ENCODE peak calls at places on chromosomes 13 and 19, in eight cellular contexts. I is transverse colon, H is cardiac muscle cell, D is A549, N is tibial nerve, X is adrenal gland, K is stomach, B is body of pancreas. Z is an unnamed sample. For H3K4me1, the result is how much of the 10 kb centered on the place peaks cover.

GRCh38 chr13:90954605-90955004 is 392.9 kb upstream of the MIR17HG start:
- DNase-seq in H (no peak), X (no peak), I (no peak), B (no peak), K (no peak), N (no peak), D (no peak), Z (no peak)

GRCh38 chr13:34201050-34201913 is 383.3 kb downstream of the RFC3 start:
- DNase-seq in N (no peak), B (no peak), K (no peak), D (peak), I (no peak), H (peak), X (no peak), Z (no peak)

GRCh38 chr13:41925014-41925413 is 35.9 kb downstream of the VWA8 start:
- DNase-seq in I (no peak), N (no peak), B (no peak), K (no peak), H (no peak), X (no peak), D (no peak), Z (no peak)

GRCh38 chr13:95982144-95982543 is 71.1 kb downstream of the UGGT2 start:
- DNase-seq in B (no peak), K (no peak), I (no peak), D (no peak), X (no peak), N (no peak), H (no peak), Z (no peak)

GRCh38 chr19:58474291-58474996 is 1.7 kb upstream of the ZNF446 start:
- DNase-seq in D (no peak), B (no peak), X (no peak), N (no peak), H (peak), I (no peak), K (no peak), Z (no peak)

GRCh38 chr13:86933676-86934075 is 737.5 kb upstream of the SLITRK5 start:
- DNase-seq in X (no peak), I (no peak), N (no peak), K (no peak), H (no peak), D (no peak), B (no peak), Z (no peak)

GRCh38 chr13:55029280-55029679 is 2000.7 kb downstream of the OLFM4 start:
- DNase-seq in I (no peak), K (no peak), H (no peak), N (no peak), D (no peak), B (no peak), X (no peak), Z (no peak)

GRCh38 chr13:94480672-94481145 is 1.2 kb upstream of the DCT start:
- DNase-seq in D (no peak), I (no peak), N (peak), B (no peak), X (no peak), H (peak), K (no peak), Z (no peak)

GRCh38 chr19:42529248-42529764 is 1.0 kb upstream of the CEACAM1 start:
- DNase-seq in B (peak), H (peak), D (peak), K (peak), I (peak), X (peak), N (peak), Z (peak)

GRCh38 chr19:1401138-1401888 is at the start of gene GAMT:
- DNase-seq in I (peak), B (peak), H (peak), D (no peak), N (no peak), X (no peak), K (no peak), Z (no peak)

GRCh38 chr19:46624958-46625661 is at the start of gene PTGIR:
- DNase-seq in I (peak), N (peak), B (peak), K (no peak), H (peak), D (no peak), X (peak), Z (no peak)

GRCh38 chr19:991174-991931 is 7.2 kb downstream of the WDR18 start:
- DNase-seq in X (no peak), H (peak), K (no peak), B (no peak), D (no peak), I (peak), N (no peak), Z (no peak)

GRCh38 chr19:15118789-15119494 is 11.7 kb downstream of the SYDE1 start:
- DNase-seq in B (no peak), D (no peak), X (no peak), I (no peak), N (no peak), H (no peak), K (no peak), Z (no peak)

GRCh38 chr13:49533011-49533410 is 37.3 kb downstream of the PHF11 start:
- DNase-seq in B (no peak), K (no peak), X (no peak), D (no peak), N (no peak), I (no peak), H (no peak), Z (no peak)

GRCh38 chr13:49538404-49538803 is 42.7 kb downstream of the PHF11 start:
- DNase-seq in H (no peak), N (no peak), X (no peak), D (no peak), I (no peak), K (no peak), B (no peak), Z (no peak)

GRCh38 chr13:49533586-49534269 is 38.0 kb downstream of the PHF11 start:
- DNase-seq in K (no peak), H (no peak), B (no peak), X (no peak), D (no peak), I (no peak), N (no peak), Z (no peak)

GRCh38 chr13:49539313-49539712 is 43.6 kb downstream of the PHF11 start:
- DNase-seq in X (no peak), H (no peak), K (no peak), I (no peak), B (no peak), D (no peak), N (no peak), Z (no peak)

DNA sequence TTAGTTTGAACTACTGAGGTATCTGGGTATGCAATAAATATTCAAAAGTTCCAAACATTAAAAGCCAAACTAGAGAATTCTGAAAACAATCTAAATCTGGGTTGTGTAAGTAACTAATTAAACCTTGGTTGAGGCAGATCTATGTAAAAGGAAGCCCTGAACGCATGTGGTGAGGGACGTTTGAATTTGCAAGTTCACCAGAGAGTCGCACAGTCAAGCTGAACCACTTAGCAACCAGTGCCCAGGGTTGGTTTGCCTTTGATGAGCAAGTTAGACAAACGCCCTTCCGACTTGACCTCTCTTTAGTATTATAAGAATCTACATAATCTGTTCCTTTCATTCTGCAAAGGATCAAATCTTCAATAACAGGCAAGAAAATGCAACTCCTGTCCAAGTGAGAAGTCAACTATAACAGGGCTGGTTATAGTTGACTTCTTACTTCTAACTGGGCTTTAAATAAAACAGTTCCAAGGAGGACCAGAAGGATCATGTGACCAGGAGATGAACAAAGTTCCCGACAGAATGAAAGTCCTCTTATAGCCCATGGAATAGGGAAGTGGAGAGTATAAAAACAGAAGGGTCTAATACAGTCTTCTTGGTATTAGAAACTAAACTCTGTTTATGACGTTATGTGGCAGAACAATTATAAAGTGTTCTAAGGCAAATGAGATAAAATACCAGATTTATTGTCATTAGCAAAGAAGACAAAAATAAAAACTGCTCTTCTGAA is 40.6 kb downstream of the PHF11 start:
- DNase-seq in K (no peak), I (no peak), B (no peak), H (no peak), N (no peak), D (no peak), X (no peak), Z (no peak)
- H3K4me1 ChIP-seq in K (under half), I (under half), B (under half), H (under half), N (under half), D (under half), X (under half), Z (under half)

DNA sequence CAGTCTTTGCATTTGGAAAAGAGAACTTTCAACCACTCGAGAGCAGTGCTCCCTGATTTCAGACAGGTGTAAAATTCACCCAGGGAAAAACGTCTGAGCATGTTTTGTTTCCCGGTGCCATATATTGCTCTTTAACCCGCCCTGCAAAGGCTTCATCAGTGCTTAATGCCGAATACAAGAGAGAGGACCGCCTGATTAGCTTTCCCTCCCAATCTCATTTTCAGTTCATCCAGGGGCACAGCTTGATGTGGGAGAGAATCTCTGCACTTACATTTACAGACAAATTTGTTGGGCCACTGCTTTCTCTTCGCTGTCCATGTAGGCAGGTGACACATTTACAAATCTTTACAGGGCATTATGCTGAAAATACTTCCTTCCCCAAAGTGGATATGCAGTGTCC is 499.1 kb downstream of the LIG4 start:
- DNase-seq in N (no peak), I (no peak), H (no peak), K (no peak), D (no peak), X (no peak), B (no peak), Z (no peak)
- H3K4me1 ChIP-seq in N (under half), I (under half), H (under half), K (under half), D (under half), X (under half), B (under half), Z (under half)

DNA sequence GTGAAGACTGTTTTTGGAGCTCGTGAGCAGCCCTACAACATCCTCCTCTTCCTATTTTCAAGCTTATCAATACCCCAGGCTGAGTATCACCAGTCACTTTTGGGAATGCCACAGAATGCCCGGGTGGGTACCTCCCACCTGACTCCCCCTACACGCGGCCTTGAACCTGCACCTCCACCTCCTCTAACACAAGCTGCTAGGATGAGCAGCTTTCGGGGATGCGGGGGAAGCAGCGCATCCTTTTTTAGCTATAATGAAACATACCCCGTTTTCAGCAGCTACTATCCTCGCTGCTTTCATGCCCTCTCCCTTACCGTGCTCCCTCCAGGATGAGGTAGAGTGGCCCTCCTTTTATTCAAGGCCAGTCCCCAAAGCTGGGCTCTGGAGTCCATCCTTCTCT is 55.4 kb downstream of the STK24 start:
- DNase-seq in B (no peak), D (no peak), X (no peak), H (no peak), N (no peak), K (no peak), I (no peak), Z (no peak)
- H3K4me1 ChIP-seq in B (half or more), D (under half), X (under half), H (half or more), N (under half), K (under half), I (under half), Z (under half)

DNA sequence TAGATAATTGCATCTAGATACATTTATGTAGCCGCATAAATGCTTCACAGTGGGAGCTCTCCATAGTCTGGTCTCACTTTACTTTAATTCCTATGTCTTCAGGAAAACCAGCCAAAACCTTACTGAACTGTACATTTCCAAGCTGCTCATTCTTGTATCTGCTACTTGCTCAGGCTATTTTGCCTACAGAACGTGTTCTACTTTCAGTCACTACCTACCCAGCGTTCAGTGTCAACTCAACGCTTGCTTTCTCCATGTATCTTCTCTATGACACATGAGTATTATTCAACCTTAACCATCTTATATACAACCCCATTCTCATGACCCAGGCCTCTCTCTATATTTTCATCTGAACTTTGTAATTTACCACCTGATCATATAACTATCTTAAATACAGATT is 101.9 kb downstream of the KLF12 start:
- DNase-seq in K (no peak), X (no peak), H (no peak), I (no peak), D (no peak), N (no peak), B (no peak), Z (no peak)
- H3K4me1 ChIP-seq in K (under half), X (under half), H (under half), I (under half), D (under half), N (under half), B (under half), Z (under half)

DNA sequence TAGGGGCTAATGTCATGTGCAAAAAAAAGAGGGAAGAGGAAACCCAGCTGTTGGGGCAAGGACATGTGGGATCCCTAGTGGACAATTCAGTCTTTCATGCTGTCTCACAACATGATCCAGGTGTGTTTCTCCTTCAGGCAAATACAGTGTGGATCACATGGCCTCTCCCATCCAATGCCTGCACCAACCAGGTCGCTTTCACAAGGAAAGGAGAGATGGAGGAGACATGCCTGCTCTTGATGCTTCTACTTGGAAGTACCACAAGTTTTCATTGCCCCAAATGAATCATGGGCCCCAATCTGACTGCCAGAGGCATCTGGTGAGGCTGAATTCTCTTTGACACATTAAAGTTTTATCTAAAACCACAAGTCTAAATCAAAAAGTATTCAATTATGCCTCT is 82.1 kb downstream of the DLEU7 start:
- DNase-seq in K (no peak), H (no peak), I (no peak), B (no peak), N (no peak), D (no peak), X (no peak), Z (no peak)
- H3K4me1 ChIP-seq in K (under half), H (under half), I (under half), B (under half), N (under half), D (under half), X (under half), Z (under half)

DNA sequence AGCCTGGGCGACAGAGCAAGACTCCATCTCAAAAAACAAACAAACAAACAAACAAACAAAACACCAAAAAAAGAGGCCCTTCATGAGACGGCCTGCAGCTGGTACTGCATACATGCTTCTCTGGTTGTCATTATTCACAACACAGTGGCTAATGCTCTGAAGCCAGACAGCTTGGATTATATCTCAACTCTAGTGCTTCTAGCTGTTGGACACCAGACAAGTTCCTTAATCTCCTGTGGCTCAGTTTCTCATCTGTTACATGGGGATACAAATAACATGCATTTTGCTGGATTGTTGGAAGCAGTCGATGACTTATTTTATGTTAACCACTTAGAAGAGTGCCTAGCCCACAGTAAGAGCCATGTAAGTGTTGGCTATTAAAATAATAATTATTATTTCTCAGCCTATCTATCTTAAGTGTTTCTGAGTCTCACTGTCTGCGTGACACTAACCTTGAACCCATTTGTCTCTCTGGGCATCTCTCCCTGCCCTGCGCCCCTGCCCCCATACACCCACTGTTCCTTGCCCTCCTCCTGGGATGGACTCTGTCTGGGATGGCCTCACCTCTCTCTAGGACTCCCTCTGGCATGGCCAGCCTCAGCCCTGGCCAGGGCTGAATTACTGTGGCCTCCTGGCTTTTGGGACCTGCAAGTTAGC is 3.1 kb upstream of the JUNB start:
- DNase-seq in X (peak), N (no peak), D (no peak), K (no peak), I (no peak), B (no peak), H (peak), Z (no peak)
- H3K4me1 ChIP-seq in X (half or more), N (under half), D (half or more), K (half or more), I (half or more), B (half or more), H (under half), Z (half or more)

GRCh38 chr19:51200071-51200470 is 24.8 kb upstream of the CD33 start:
- DNase-seq in D (no peak), H (no peak), B (no peak), K (no peak), I (no peak), X (no peak), N (no peak), Z (no peak)
- H3K4me1 ChIP-seq in D (under half), H (under half), B (under half), K (under half), I (under half), X (under half), N (under half), Z (under half)

GRCh38 chr13:110832531-110832930 is 82.3 kb downstream of the ANKRD10 start:
- DNase-seq in K (no peak), B (no peak), X (no peak), H (no peak), D (no peak), I (no peak), N (no peak), Z (no peak)
- H3K4me1 ChIP-seq in K (under half), B (under half), X (under half), H (under half), D (under half), I (under half), N (under half), Z (under half)

GRCh38 chr13:52961196-52961845 is 67.3 kb upstream of the OLFM4 start:
- DNase-seq in X (no peak), H (no peak), D (no peak), B (no peak), K (no peak), N (no peak), I (no peak), Z (no peak)

GRCh38 chr13:52950436-52950960 is 78.1 kb upstream of the OLFM4 start:
- DNase-seq in X (no peak), I (no peak), N (no peak), D (no peak), H (no peak), B (no peak), K (no peak), Z (no peak)

GRCh38 chr13:52954838-52955237 is 73.8 kb upstream of the OLFM4 start:
- DNase-seq in K (no peak), N (no peak), B (no peak), D (no peak), I (no peak), X (no peak), H (no peak), Z (no peak)

GRCh38 chr13:52949744-52950143 is 78.9 kb upstream of the OLFM4 start:
- DNase-seq in D (no peak), I (no peak), X (no peak), B (no peak), K (no peak), N (no peak), H (no peak), Z (no peak)

GRCh38 chr13:52955505-52955904 is 73.1 kb upstream of the OLFM4 start:
- DNase-seq in K (no peak), N (no peak), D (no peak), I (no peak), X (no peak), H (no peak), B (no peak), Z (no peak)
- H3K4me1 ChIP-seq in K (under half), N (under half), D (under half), I (under half), X (under half), H (under half), B (under half), Z (under half)

GRCh38 chr19:54154603-54155345 is 4.7 kb downstream of the LENG1 start:
- DNase-seq in D (no peak), N (no peak), K (no peak), I (no peak), B (no peak), H (no peak), X (no peak), Z (no peak)

GRCh38 chr19:54153731-54154326 is 5.7 kb downstream of the LENG1 start:
- DNase-seq in I (peak), X (no peak), D (no peak), K (no peak), H (no peak), B (no peak), N (no peak), Z (no peak)

GRCh38 chr19:54156490-54156889 is 3.0 kb downstream of the LENG1 start:
- DNase-seq in D (no peak), B (no peak), X (no peak), H (no peak), K (no peak), N (no peak), I (no peak), Z (no peak)

GRCh38 chr19:54156953-54157352 is 2.6 kb downstream of the LENG1 start:
- DNase-seq in I (no peak), H (no peak), N (no peak), D (no peak), B (no peak), K (no peak), X (no peak), Z (no peak)

GRCh38 chr19:54155694-54156093 is 3.8 kb downstream of the LENG1 start:
- DNase-seq in I (no peak), K (no peak), N (no peak), H (no peak), X (no peak), B (no peak), D (no peak), Z (no peak)
- H3K4me1 ChIP-seq in I (under half), K (under half), N (under half), H (under half), X (under half), B (under half), D (under half), Z (under half)